ENCODE peak calls at places on chromosome 3, in six cellular contexts. H, K, Z, M, F and L are unnamed samples.

GRCh38 chr3:143090486-143090885 is 29.1 kb upstream of the CHST2 start:
- DNase-seq in H (no peak), Z (peak), M (no peak), F (no peak), K (no peak), L (no peak)

GRCh38 chr3:189652042-189652441 is 20.9 kb downstream of the TP63 start:
- DNase-seq in H (peak), Z (no peak), M (no peak), F (peak), K (no peak), L (no peak)

GRCh38 chr3:186643493-186643892 is 3.3 kb downstream of the FETUB start:
- DNase-seq in H (no peak), K (no peak), M (no peak), Z (no peak), F (no peak), L (no peak)

GRCh38 chr3:190435618-190436017 is 14.1 kb downstream of the TMEM207 start:
- DNase-seq in K (no peak), H (no peak), Z (no peak), M (no peak), F (no peak), L (no peak)

GRCh38 chr3:101829066-101829830 is 20.1 kb upstream of the NFKBIZ start:
- DNase-seq in H (no peak), M (peak), F (no peak), K (peak), Z (peak), L (no peak)

GRCh38 chr3:190058486-190059241 is 62.0 kb downstream of the P3H2 start:
- DNase-seq in K (no peak), F (no peak), H (no peak), Z (no peak), M (no peak), L (no peak)

GRCh38 chr3:194118920-194119319 is 17.0 kb upstream of the HES1 start:
- DNase-seq in H (no peak), K (no peak), F (no peak), Z (no peak), M (no peak), L (no peak)

GRCh38 chr3:17745894-17746293 is 3.5 kb upstream of the TBC1D5 start:
- DNase-seq in H (no peak), Z (no peak), K (no peak), F (no peak), M (no peak), L (no peak)

GRCh38 chr3:191220908-191221307 is 21.9 kb downstream of the OSTN start:
- DNase-seq in H (no peak), F (no peak), Z (no peak), K (no peak), M (no peak), L (no peak)

GRCh38 chr3:171187706-171188290 is 161.3 kb upstream of the SLC2A2 start:
- DNase-seq in F (peak), H (peak), K (no peak), M (no peak), Z (no peak), L (no peak)

GRCh38 chr3:104388624-104389023 is 978.1 kb upstream of the ALCAM start:
- DNase-seq in M (no peak), K (no peak), F (no peak), H (no peak), Z (no peak), L (no peak)

GRCh38 chr3:20064796-20065564 is 24.7 kb downstream of the KAT2B start:
- DNase-seq in M (no peak), K (no peak), H (no peak), Z (no peak), F (no peak), L (no peak)

GRCh38 chr3:61805510-61806080 is 244.2 kb downstream of the PTPRG start:
- DNase-seq in Z (no peak), K (no peak), F (no peak), M (no peak), H (no peak), L (no peak)

GRCh38 chr3:194001728-194002459 is 134.1 kb upstream of the HES1 start:
- DNase-seq in H (no peak), F (no peak), M (no peak), K (no peak), Z (no peak), L (no peak)

GRCh38 chr3:54211097-54211496 is 88.7 kb downstream of the CACNA2D3 start:
- DNase-seq in Z (no peak), H (no peak), M (no peak), K (no peak), F (no peak), L (no peak)

GRCh38 chr3:98680723-98681122 is 82.4 kb upstream of the ST3GAL6 start:
- DNase-seq in K (no peak), F (no peak), Z (no peak), M (no peak), H (no peak), L (no peak)

GRCh38 chr3:23668430-23668904 is 137.3 kb upstream of the UBE2E1 start:
- DNase-seq in H (no peak), Z (no peak), M (no peak), F (no peak), K (no peak), L (no peak)

GRCh38 chr3:174465177-174465576 is 394.0 kb upstream of the NAALADL2 start:
- DNase-seq in F (no peak), K (no peak), H (no peak), Z (no peak), M (no peak), L (no peak)

GRCh38 chr3:23198801-23199200 is 4.3 kb upstream of the UBE2E2 start:
- DNase-seq in Z (no peak), H (no peak), F (no peak), K (no peak), M (no peak), L (no peak)

GRCh38 chr3:179067291-179067690 is 4.3 kb downstream of the ZMAT3 start:
- DNase-seq in M (no peak), H (no peak), F (no peak), Z (no peak), K (no peak), L (no peak)

GRCh38 chr3:179069762-179070390 is 1.7 kb downstream of the ZMAT3 start:
- DNase-seq in K (no peak), H (no peak), Z (no peak), F (no peak), M (no peak), L (no peak)

GRCh38 chr3:179067839-179068238 is 3.8 kb downstream of the ZMAT3 start:
- DNase-seq in F (no peak), H (no peak), M (no peak), K (no peak), Z (no peak), L (no peak)

GRCh38 chr3:179071161-179071568 is 444 bp downstream of the ZMAT3 start:
- DNase-seq in Z (no peak), M (no peak), F (no peak), H (no peak), K (no peak), L (no peak)

GRCh38 chr3:179068779-179069530 is 2.7 kb downstream of the ZMAT3 start:
- DNase-seq in F (peak), K (no peak), H (peak), Z (no peak), M (no peak), L (no peak)
- TF ChIP-seq CTCF in F (peak), K (no peak), H (no peak), Z (no peak), M (no peak), L (no peak)

GRCh38 chr3:138328341-138328740 is 1.3 kb downstream of the NME9 start:
- DNase-seq in Z (no peak), K (no peak), H (no peak), M (no peak), F (no peak), L (no peak)
- TF ChIP-seq CTCF in Z (no peak), K (no peak), H (no peak), M (no peak), F (no peak), L (no peak)

GRCh38 chr3:177893321-177893720 is 642.9 kb upstream of the KCNMB2 start:
- DNase-seq in M (no peak), H (no peak), F (no peak), Z (no peak), K (no peak), L (no peak)
- TF ChIP-seq CTCF in M (no peak), H (no peak), F (no peak), Z (peak), K (no peak), L (no peak)

DNA sequence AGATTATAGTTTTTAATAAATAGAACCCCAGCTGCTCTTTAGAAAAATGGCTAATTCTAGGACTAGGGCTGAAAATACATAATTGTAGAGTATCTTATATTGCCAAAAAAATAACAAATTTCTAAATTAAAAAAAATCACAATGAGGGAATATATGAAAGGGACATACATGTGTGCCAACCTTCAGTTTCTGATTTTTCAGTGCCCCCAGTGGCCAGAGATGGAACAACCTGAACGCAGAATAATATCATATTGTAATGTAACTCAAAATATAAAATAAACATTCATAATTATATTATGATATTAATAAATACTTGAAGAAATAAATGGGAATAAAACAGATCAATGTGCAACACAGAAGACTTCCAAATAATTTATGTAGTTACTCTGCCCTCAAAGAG is 460.5 kb downstream of the ZNF385D start:
- DNase-seq in M (no peak), H (no peak), F (no peak), Z (no peak), K (no peak), L (no peak)
- TF ChIP-seq CTCF in M (peak), H (peak), F (peak), Z (peak), K (peak), L (no peak)

GRCh38 chr3:60754617-60755016 is 496.6 kb downstream of the FHIT start:
- DNase-seq in F (no peak), M (no peak), Z (no peak), H (no peak), K (no peak), L (no peak)

GRCh38 chr3:60752800-60753199 is 498.5 kb downstream of the FHIT start:
- DNase-seq in M (no peak), H (no peak), Z (no peak), F (no peak), K (no peak), L (no peak)

GRCh38 chr3:60756231-60756630 is 495.0 kb downstream of the FHIT start:
- DNase-seq in H (no peak), Z (no peak), K (no peak), F (no peak), M (no peak), L (no peak)

GRCh38 chr3:60756636-60757035 is 494.6 kb downstream of the FHIT start:
- DNase-seq in K (no peak), M (no peak), H (no peak), F (no peak), Z (no peak), L (no peak)

DNA sequence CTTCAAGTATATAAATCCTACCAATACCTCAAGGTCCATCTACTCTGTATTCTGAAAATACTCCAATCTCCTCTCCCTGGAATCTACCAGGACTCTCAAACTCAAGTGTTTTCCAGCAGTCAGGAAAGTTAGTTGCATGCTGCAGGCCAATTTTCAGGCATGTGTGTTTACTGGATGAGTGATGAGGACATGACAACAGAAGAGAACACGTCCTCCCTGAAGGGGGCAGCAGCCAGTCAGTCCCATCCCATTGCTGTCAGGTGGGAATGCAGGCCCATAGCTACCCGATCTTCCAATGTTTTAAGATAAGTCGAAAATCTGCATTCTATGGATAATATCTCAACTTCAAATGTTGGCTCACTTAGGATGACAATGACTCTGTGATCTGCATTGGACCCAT is 496.2 kb downstream of the FHIT start:
- DNase-seq in M (no peak), H (peak), K (no peak), F (peak), Z (no peak), L (no peak)
- TF ChIP-seq CTCF in M (no peak), H (peak), K (no peak), F (peak), Z (peak), L (no peak)

DNA sequence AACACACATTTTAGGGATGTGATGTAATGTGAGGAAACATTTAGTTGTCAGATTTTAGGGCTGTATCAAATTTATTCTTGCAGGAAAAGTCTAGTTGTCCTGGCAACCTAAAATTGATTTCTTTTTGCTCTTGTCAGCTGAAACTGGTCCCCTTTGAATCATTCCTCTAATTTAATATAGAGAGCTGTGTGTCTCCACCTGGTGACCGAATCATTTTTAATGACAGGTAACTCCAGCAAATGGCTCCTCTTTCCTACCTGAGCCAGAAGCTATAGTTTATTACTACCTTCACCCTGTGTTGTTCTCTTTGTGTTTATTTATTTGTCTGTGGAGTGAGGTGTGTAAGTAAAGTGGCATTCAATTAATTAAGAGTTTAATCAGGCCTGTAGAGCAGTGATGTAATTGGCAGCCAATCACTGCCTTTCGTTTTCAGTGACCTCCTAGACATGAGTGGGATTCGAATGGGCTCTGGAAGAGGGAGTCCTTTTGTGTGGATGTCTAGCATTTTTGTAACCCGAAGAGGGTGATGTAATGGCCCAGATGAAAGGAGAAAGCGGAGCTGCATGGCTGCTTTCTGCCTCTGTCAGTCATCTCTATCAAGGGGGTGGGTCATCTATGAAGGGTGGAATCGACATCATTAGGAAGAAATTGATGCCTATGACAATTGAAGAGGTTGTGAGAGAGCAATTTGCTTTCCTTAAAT is 125.9 kb downstream of the LPP start:
- DNase-seq in K (no peak), Z (no peak), F (no peak), H (no peak), M (no peak), L (no peak)
- TF ChIP-seq CTCF in K (no peak), Z (no peak), F (no peak), H (no peak), M (no peak), L (no peak)

DNA sequence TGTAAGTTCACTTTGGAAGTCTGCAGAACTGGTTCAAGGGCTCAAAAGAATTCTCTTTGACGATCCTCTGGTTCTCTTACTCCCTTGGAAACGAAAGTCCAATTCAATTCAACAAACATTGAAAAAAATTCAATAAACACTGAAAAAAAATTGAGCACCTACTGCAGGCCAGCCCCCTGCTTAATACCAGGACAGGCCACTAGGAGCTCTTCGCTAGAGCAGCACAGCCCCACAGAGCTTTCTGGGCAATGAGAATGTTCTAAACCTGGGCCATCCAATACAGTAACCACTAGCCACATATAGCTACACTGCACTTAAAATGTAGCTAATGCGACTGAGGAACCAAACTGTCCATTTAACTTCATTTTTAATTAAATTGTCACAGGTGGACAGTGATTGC is 50.4 kb upstream of the DCLK3 start:
- DNase-seq in K (no peak), M (no peak), Z (no peak), F (no peak), H (no peak), L (no peak)
- TF ChIP-seq CTCF in K (no peak), M (no peak), Z (no peak), F (peak), H (peak), L (no peak)